ENCODE peak calls at places on chromosomes 12 and 14, in seven cellular contexts. A, C, K, D, R, H and U are unnamed samples.

GRCh38 chr12:52230364-52231281 is 2.4 kb upstream of the KRT7 start:
- DNase-seq in A (peak), C (no peak), K (no peak), D (peak), R (no peak), H (no peak), U (no peak)

GRCh38 chr12:47360771-47361388 is 281.1 kb upstream of the AMIGO2 start:
- DNase-seq in A (no peak), C (no peak), K (no peak), D (peak), R (no peak), H (peak), U (no peak)

GRCh38 chr14:95123895-95124579 is 33.3 kb downstream of the DICER1 start:
- DNase-seq in A (no peak), C (peak), K (no peak), D (no peak), R (no peak), H (no peak), U (no peak)

GRCh38 chr14:72715215-72715909 is 178.5 kb downstream of the DPF3 start:
- DNase-seq in A (no peak), C (no peak), K (no peak), D (peak), R (no peak), H (no peak), U (no peak)

GRCh38 chr14:79699206-79699605 is 512.1 kb downstream of the DIO2 start:
- DNase-seq in A (no peak), C (no peak), K (no peak), D (no peak), R (no peak), H (no peak), U (no peak)

GRCh38 chr12:3216726-3217682 is 139.8 kb downstream of the TSPAN9 start:
- DNase-seq in A (peak), C (no peak), K (no peak), D (peak), R (no peak), H (no peak), U (no peak)

GRCh38 chr14:105193916-105194782 is 13.0 kb upstream of the NUDT14 start:
- DNase-seq in A (no peak), C (no peak), K (peak), D (no peak), R (no peak), H (peak), U (peak)

GRCh38 chr12:51222461-51222860 is 4.6 kb upstream of the POU6F1 start:
- DNase-seq in A (no peak), C (no peak), K (no peak), D (no peak), R (no peak), H (no peak), U (peak)

GRCh38 chr12:18612971-18613370 is 124.8 kb downstream of the PLCZ1 start:
- DNase-seq in A (no peak), C (no peak), K (no peak), D (peak), R (no peak), H (no peak), U (no peak)

GRCh38 chr14:32934891-32935633 is 3.6 kb upstream of the NPAS3 start:
- DNase-seq in A (no peak), C (no peak), K (peak), D (no peak), R (no peak), H (no peak), U (peak)

GRCh38 chr14:75427482-75428229 is at the start of gene JDP2:
- DNase-seq in A (peak), C (no peak), K (no peak), D (peak), R (peak), H (peak), U (no peak)